ENCODE peak calls at places on chromosome 3, in six cellular contexts. C is K562, B is IMR-90, A is GM12878, P is H1, D is HepG2. X is an unnamed sample.
A peak's percentile ranks its signal among the peaks of the same experiment; 100 is the strongest.

GRCh38 chr3:72271215-72271614 is 486.3 kb upstream of the PROK2 start:
- DNase-seq in C (no peak), B (no peak), A (no peak), P (no peak), D (no peak), X (no peak)

GRCh38 chr3:127459205-127459604 is 131.3 kb downstream of the TPRA1 start:
- DNase-seq in C (no peak), B (no peak), A (no peak), P (no peak), D (no peak), X (no peak)

GRCh38 chr3:81339040-81339845 is 422.2 kb downstream of the GBE1 start:
- DNase-seq in C (peak; percentile 1), B (peak; percentile 6), A (no peak), P (no peak), D (peak; percentile 12), X (peak; percentile 42)

GRCh38 chr3:112128843-112129727 is 4.0 kb downstream of the GCSAM start:
- DNase-seq in C (no peak), B (peak; percentile 75), A (no peak), P (no peak), D (no peak), X (no peak)

GRCh38 chr3:30520695-30521094 is 85.7 kb upstream of the TGFBR2 start:
- DNase-seq in C (no peak), B (no peak), A (no peak), P (no peak), D (no peak), X (no peak)

GRCh38 chr3:71984843-71985594 is 200.1 kb upstream of the PROK2 start:
- DNase-seq in C (no peak), B (no peak), A (peak; percentile 97), P (no peak), D (no peak), X (no peak)

GRCh38 chr3:33089515-33089914 is 7.4 kb downstream of the GLB1 start:
- DNase-seq in C (no peak), B (no peak), A (peak; percentile 43), P (no peak), D (no peak), X (no peak)

GRCh38 chr3:5078151-5078550 is 43.9 kb upstream of the ARL8B start:
- DNase-seq in C (no peak), B (peak; percentile 66), A (no peak), P (no peak), D (no peak), X (no peak)

GRCh38 chr3:56874269-56874668 is 72.5 kb upstream of the ARHGEF3 start:
- DNase-seq in C (no peak), B (no peak), A (no peak), P (no peak), D (no peak), X (peak; percentile 36)

GRCh38 chr3:11384074-11384473 is 111.9 kb downstream of the ATG7 start:
- DNase-seq in C (no peak), B (no peak), A (no peak), P (no peak), D (no peak), X (no peak)

GRCh38 chr3:128338536-128339400 is 127.9 kb downstream of the DNAJB8 start:
- DNase-seq in C (peak; percentile 32), B (no peak), A (no peak), P (no peak), D (no peak), X (no peak)

GRCh38 chr3:8712871-8713360 is 20.7 kb upstream of the CAV3 start:
- DNase-seq in C (no peak), B (no peak), A (no peak), P (no peak), D (no peak), X (no peak)
- H2AFZ ChIP-seq in C (no peak overlapping the region), B (no peak overlapping the region), A (no peak overlapping the region), P (no peak overlapping the region), D (no peak overlapping the region), X (no peak overlapping the region)

GRCh38 chr3:178446054-178446453 is 90.2 kb upstream of the KCNMB2 start:
- DNase-seq in C (no peak), B (no peak), A (no peak), P (no peak), D (no peak), X (no peak)
- TF ChIP-seq RFX5 in C (no peak), B (no peak), A (no peak), P (no peak), D (no peak), X (no peak)

GRCh38 chr3:192435241-192435640 is 292.1 kb downstream of the FGF12 start:
- DNase-seq in C (no peak), B (no peak), A (no peak), P (no peak), D (no peak), X (no peak)
- H2AFZ ChIP-seq in C (no peak overlapping the region), B (no peak overlapping the region), A (no peak overlapping the region), P (no peak overlapping the region), D (no peak overlapping the region), X (no peak overlapping the region)

GRCh38 chr3:52983336-52983807 is 62.5 kb downstream of the SFMBT1 start:
- DNase-seq in C (no peak), B (no peak), A (peak; percentile 88), P (no peak), D (no peak), X (no peak)
- TF ChIP-seq RFX5 in C (no peak), B (no peak), A (no peak), P (no peak), D (no peak), X (no peak)

DNA sequence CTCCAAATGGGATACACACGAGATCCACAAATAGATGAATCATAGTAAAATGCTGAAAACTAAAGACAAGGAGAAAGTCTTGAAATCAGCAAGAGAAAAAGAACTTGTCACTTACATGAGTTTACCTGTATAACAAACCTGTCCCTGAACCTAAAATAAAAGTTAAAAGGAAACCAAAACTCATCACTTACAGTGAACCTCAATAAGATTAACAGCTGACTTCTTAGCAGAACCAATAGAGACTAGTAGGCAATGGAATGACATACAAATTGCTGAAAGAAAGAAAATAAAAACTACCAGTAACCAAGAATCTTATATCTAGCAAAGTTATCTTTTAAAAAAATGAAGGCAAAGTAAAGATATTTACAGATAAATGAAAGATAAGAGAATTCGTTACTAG is 27.4 kb downstream of the SEC22A start:
- DNase-seq in C (peak; percentile 0), B (peak; percentile 2), A (no peak), P (no peak), D (no peak), X (peak; percentile 6)
- H2AFZ ChIP-seq in C (no peak overlapping the region), B (no peak overlapping the region), A (no peak overlapping the region), P (no peak overlapping the region), D (no peak overlapping the region), X (no peak overlapping the region)

GRCh38 chr3:140972833-140973232 is 31.2 kb downstream of the SLC25A36 start:
- DNase-seq in C (peak; percentile 11), B (peak; percentile 26), A (no peak), P (no peak), D (peak; percentile 41), X (no peak)
- TF ChIP-seq RFX5 in C (no peak), B (no peak), A (no peak), P (no peak), D (no peak), X (no peak)

GRCh38 chr3:61915296-61915695 is 353.9 kb downstream of the PTPRG start:
- DNase-seq in C (no peak), B (no peak), A (no peak), P (no peak), D (no peak), X (no peak)
- H2AFZ ChIP-seq in C (no peak overlapping the region), B (no peak overlapping the region), A (no peak overlapping the region), P (no peak overlapping the region), D (no peak overlapping the region), X (no peak overlapping the region)

GRCh38 chr3:16130066-16130465 is 44.4 kb upstream of the GALNT15 start:
- DNase-seq in C (no peak), B (peak; percentile 93), A (no peak), P (no peak), D (peak; percentile 68), X (no peak)

GRCh38 chr3:16132190-16132589 is 42.3 kb upstream of the GALNT15 start:
- DNase-seq in C (no peak), B (no peak), A (no peak), P (no peak), D (no peak), X (no peak)

GRCh38 chr3:16134173-16134928 is 40.1 kb upstream of the GALNT15 start:
- DNase-seq in C (no peak), B (no peak), A (no peak), P (no peak), D (no peak), X (no peak)

GRCh38 chr3:16136042-16136441 is 38.4 kb upstream of the GALNT15 start:
- DNase-seq in C (no peak), B (peak; percentile 77), A (no peak), P (no peak), D (no peak), X (no peak)

DNA sequence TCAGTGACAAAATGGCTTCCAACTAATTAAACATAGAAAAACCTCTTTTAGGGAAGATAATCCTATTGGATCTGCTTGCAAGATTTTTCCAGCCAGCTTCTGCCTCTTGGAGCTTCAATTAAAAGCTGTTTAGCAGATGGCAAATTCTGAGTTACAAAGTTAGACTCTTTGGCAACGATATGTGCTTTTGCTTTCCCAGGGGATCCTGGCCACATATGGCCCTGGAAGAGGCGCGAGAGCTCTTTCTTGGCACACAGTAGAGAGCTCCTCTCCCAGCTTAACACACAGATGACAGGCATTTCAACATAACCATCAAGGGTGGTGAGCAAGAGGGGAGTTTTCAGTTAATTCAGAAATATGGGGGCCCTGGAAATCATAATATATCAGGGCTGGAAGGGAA is 41.6 kb upstream of the GALNT15 start:
- DNase-seq in C (no peak), B (peak; percentile 64), A (no peak), P (no peak), D (no peak), X (no peak)
- TF ChIP-seq RFX5 in C (no peak), B (no peak), A (no peak), P (no peak), D (no peak), X (no peak)

GRCh38 chr3:31724681-31725080 is 192.0 kb downstream of the STT3B start:
- DNase-seq in C (peak; percentile 20), B (peak; percentile 62), A (no peak), P (no peak), D (no peak), X (peak; percentile 16)

GRCh38 chr3:31724144-31724543 is 191.4 kb downstream of the STT3B start:
- DNase-seq in C (no peak), B (no peak), A (no peak), P (no peak), D (no peak), X (no peak)

GRCh38 chr3:31729082-31729481 is 196.4 kb downstream of the STT3B start:
- DNase-seq in C (no peak), B (no peak), A (no peak), P (no peak), D (no peak), X (no peak)

GRCh38 chr3:31725568-31725967 is 192.8 kb downstream of the STT3B start:
- DNase-seq in C (no peak), B (no peak), A (no peak), P (no peak), D (no peak), X (no peak)

GRCh38 chr3:31725976-31726375 is 193.3 kb downstream of the STT3B start:
- DNase-seq in C (no peak), B (no peak), A (no peak), P (no peak), D (no peak), X (no peak)
- H2AFZ ChIP-seq in C (no peak overlapping the region), B (no peak overlapping the region), A (no peak overlapping the region), P (no peak overlapping the region), D (no peak overlapping the region), X (no peak overlapping the region)

GRCh38 chr3:63617391-63617790 is 35.1 kb upstream of the SNTN start:
- DNase-seq in C (no peak), B (no peak), A (no peak), P (no peak), D (no peak), X (no peak)
- TF ChIP-seq RFX5 in C (no peak), B (no peak), A (no peak), P (no peak), D (no peak), X (no peak)